ENCODE peak calls at places on chromosomes 12 and 14, in four cellular contexts. K is choroid plexus epithelial cell, D is ascending aorta, Z is GM23338. Y is an unnamed sample.

GRCh38 chr12:130104114-130104513 is 58.1 kb upstream of the FZD10 start:
- DNase-seq in D (no peak), Z (no peak), K (no peak), Y (no peak)

GRCh38 chr12:130253866-130254265 is 83.8 kb upstream of the PIWIL1 start:
- DNase-seq in Z (no peak), K (no peak), D (no peak), Y (no peak)

GRCh38 chr14:91119556-91120311 is 5.9 kb downstream of the DGLUCY start:
- DNase-seq in K (no peak), D (no peak), Z (no peak), Y (no peak)

GRCh38 chr12:85690146-85690545 is 146.1 kb downstream of the RASSF9 start:
- DNase-seq in Z (no peak), D (no peak), K (no peak), Y (no peak)

GRCh38 chr12:806116-806805 is 53.9 kb downstream of the WNK1 start:
- DNase-seq in Z (no peak), K (peak), D (no peak), Y (no peak)

GRCh38 chr12:117147639-117148038 is 42.6 kb downstream of the FBXO21 start:
- DNase-seq in D (peak), Z (no peak), K (no peak), Y (no peak)

GRCh38 chr14:31785574-31785973 is 224.4 kb downstream of the NUBPL start:
- DNase-seq in D (no peak), Z (no peak), K (no peak), Y (no peak)

GRCh38 chr12:79016181-79016580 is 151.6 kb downstream of the SYT1 start:
- DNase-seq in D (no peak), K (peak), Z (no peak), Y (no peak)

GRCh38 chr12:118356809-118357326 is 15.8 kb downstream of the TAOK3 start:
- DNase-seq in K (peak), Z (no peak), D (no peak), Y (no peak)

GRCh38 chr12:105409881-105410471 is 79.5 kb downstream of the C12orf75 start:
- DNase-seq in K (peak), Z (no peak), D (peak), Y (no peak)

GRCh38 chr14:65170768-65171251 is 68.5 kb upstream of the MAX start:
- DNase-seq in D (no peak), K (peak), Z (peak), Y (no peak)

GRCh38 chr12:65537978-65538377 is 259.5 kb downstream of the MSRB3 start:
- DNase-seq in D (no peak), K (no peak), Z (no peak), Y (no peak)

DNA sequence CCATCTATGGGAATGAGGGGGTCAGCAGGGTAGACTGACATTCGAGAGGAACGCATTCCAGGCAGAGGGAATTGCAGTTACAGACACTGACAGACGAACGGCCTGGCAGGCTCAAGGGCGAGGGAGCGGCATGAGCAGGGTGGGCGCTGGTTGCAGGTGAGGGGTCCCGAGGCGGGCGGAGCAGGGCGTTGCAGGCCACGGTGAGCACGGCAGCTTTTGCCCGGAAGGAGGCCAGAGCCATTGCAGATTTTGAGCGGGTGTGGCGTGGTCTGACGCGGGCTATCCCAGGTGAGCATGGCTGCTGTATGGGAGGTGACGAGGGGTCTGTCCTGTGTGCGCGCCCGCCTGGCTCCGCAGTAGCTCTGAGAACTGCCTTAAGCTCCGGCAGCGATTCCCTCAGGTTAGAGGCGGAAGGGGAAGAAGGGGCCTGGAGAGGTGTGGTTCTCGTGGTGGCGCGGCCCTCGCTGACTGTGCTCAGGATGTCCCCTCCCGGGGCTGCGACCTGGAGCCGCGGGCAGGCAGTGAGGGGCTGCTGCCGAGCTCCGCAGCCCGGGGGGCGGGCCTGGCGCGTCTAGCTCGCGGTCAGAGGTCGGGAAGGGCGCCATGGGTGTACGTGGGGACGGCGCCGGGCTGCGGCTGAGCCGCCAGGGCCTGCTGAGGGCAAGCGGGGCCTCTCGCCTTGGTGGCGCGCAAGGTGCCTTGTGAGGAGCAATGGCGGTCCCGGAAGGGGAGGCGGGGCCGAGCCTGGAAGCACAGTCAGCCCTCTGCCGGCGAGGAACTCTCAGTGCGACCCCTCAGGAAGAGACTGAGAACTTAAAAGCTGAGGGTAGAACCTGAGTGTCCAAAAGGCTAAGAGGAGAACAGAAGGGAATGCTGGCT is 177.1 kb downstream of the CACNA1C start:
- DNase-seq in K (peak), Z (peak), D (no peak), Y (no peak)
- TF ChIP-seq CTCF in K (peak), Z (no peak), D (no peak), Y (no peak)

GRCh38 chr12:25677180-25677937 is 124.3 kb upstream of the LMNTD1 start:
- DNase-seq in K (no peak), D (no peak), Z (no peak), Y (no peak)
- TF ChIP-seq CTCF in K (no peak), D (no peak), Z (no peak), Y (no peak)

GRCh38 chr12:112421363-112421762 is 2.6 kb downstream of the PTPN11 start:
- DNase-seq in Z (no peak), D (no peak), K (no peak), Y (no peak)

GRCh38 chr12:112420740-112421139 is 2.0 kb downstream of the PTPN11 start:
- DNase-seq in D (peak), Z (no peak), K (no peak), Y (no peak)

GRCh38 chr12:112418596-112419268 is at the start of gene PTPN11:
- DNase-seq in K (peak), D (peak), Z (peak), Y (peak)

GRCh38 chr12:112418248-112418595 is 525 bp upstream of the PTPN11 start:
- DNase-seq in D (no peak), K (no peak), Z (no peak), Y (no peak)

DNA sequence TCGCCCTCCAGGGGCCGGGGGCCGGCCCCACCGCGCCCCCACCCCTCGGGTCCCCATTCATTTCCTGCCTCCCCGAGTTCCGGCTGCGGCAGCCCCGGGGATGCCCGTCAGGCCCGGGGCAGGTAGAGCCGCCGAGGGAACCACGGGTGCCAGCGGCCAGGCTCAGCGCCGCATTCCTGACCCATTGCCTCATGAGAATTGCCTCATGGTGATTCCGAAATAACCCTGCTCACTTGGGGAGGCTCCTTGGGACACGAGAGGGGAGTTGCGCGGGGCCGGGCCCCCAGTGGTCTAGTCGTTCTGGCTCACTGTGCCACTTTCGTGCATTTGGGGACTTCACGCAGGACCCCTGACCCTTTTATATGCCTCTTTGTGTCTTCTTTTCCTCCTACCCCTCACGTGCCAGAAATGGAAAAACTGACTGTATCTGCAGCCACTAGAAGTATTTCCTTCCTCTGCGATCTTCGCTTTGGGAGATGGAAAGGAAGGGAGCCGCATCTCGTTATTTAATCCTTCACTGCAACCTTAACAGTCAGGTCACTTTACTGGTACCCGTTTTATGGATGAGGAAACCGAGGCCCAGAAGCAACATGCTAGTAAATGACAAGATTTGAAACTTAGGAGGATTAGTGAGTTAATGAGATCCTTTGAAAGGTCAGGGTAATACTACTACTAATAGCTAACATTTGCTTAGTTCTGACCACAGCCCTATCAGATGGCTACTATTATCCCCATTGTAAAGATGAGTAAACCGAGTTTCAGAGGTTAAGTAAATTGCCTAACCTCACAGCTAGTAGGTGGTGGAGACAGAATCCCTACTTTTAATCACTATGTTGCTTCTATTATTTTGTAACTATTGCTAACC is 754 bp downstream of the PTPN11 start:
- DNase-seq in Z (peak), D (peak), K (peak), Y (peak)
- TF ChIP-seq CTCF in Z (no peak), D (no peak), K (no peak), Y (no peak)

DNA sequence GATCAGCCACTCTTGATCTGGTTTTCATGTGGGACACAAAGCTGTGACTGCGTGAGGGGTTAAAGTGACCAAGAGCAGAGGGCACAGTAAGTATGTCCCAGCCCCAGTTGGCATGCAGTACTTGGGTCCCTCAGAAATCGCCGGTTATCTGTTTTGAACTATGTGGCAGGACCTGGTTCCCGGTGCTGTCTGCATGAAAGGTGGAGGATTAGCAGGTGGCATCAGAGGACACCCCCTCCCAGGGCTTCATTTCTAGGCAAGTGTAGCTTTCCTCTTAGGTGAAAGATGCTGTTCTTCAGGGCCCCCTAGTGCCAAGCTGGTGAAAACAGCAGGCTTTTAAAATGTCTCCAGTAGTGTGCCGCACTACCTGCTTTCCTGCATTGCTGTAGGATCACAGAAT is 57.1 kb downstream of the ATG14 start:
- DNase-seq in D (peak), K (peak), Z (peak), Y (no peak)
- TF ChIP-seq CTCF in D (peak), K (peak), Z (peak), Y (no peak)

GRCh38 chr14:29836395-29836794 is 91.3 kb downstream of the PRKD1 start:
- DNase-seq in D (no peak), K (no peak), Z (no peak), Y (no peak)

GRCh38 chr14:29842228-29842627 is 85.4 kb downstream of the PRKD1 start:
- DNase-seq in K (no peak), D (no peak), Z (no peak), Y (no peak)

GRCh38 chr14:29838752-29839151 is 88.9 kb downstream of the PRKD1 start:
- DNase-seq in Z (no peak), D (no peak), K (no peak), Y (no peak)
- TF ChIP-seq CTCF in Z (no peak), D (no peak), K (no peak), Y (no peak)

Y was measured in omental fat pad.